ENCODE peak calls at places on chromosomes 3 and 15, in five cellular contexts. B, E, I, T and Q are unnamed samples.

GRCh38 chr3:377158-377561 is 180.6 kb downstream of the CHL1 start:
- DNase-seq in B (no peak), E (no peak), I (no peak), T (no peak), Q (peak)

GRCh38 chr15:35757790-35758189 is 211.8 kb upstream of the DPH6 start:
- DNase-seq in B (no peak), E (no peak), I (no peak), T (no peak), Q (no peak)

GRCh38 chr3:167876603-167877325 is 141.2 kb downstream of the SERPINI1 start:
- DNase-seq in B (no peak), E (no peak), I (no peak), T (peak), Q (peak)

GRCh38 chr3:156837130-156837529 is 11.0 kb downstream of the LEKR1 start:
- DNase-seq in B (no peak), E (no peak), I (no peak), T (no peak), Q (no peak)

GRCh38 chr3:183487896-183488295 is 59.5 kb upstream of the MCF2L2 start:
- DNase-seq in B (no peak), E (no peak), I (no peak), T (no peak), Q (no peak)

GRCh38 chr3:86995537-86995936 is 4.6 kb upstream of the VGLL3 start:
- DNase-seq in B (no peak), E (no peak), I (peak), T (no peak), Q (no peak)

GRCh38 chr15:39595621-39596221 is 14.8 kb downstream of the THBS1 start:
- DNase-seq in B (no peak), E (no peak), I (no peak), T (no peak), Q (no peak)

GRCh38 chr15:61182955-61183354 is 46.1 kb downstream of the RORA start:
- DNase-seq in B (no peak), E (no peak), I (no peak), T (no peak), Q (no peak)

GRCh38 chr3:194112120-194113106 is 23.5 kb upstream of the HES1 start:
- DNase-seq in B (no peak), E (no peak), I (no peak), T (no peak), Q (no peak)

GRCh38 chr3:112115161-112115739 is 17.8 kb downstream of the GCSAM start:
- DNase-seq in B (no peak), E (no peak), I (no peak), T (no peak), Q (no peak)

GRCh38 chr3:112847692-112848091 is 1.0 kb upstream of the CD200R1L start:
- DNase-seq in B (no peak), E (no peak), I (no peak), T (no peak), Q (no peak)

GRCh38 chr3:112056451-112056929 is 22.0 kb downstream of the TMPRSS7 start:
- DNase-seq in B (no peak), E (no peak), I (no peak), T (no peak), Q (no peak)

GRCh38 chr15:31484369-31484951 is 157.8 kb downstream of the KLF13 start:
- DNase-seq in B (peak), E (no peak), I (no peak), T (no peak), Q (no peak)

DNA sequence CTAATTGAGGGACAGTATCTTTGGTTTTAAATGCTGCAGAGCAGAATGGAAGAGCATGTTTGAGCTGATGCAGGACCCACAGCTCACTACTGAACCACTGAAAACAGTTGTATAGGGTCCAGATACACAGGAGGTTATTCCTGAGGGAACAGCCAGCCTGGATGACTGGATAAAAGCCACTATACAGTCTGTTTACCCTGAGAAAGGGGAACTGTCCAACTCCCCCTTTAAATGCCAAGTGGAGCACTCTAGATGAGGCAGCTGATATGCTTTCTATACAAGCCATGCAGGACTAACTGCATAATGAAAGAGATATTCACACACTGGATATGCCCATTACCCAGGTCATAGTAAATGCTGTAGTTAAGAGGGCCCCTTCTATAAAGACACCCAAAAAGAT is 138.6 kb downstream of the IMPG2 start:
- DNase-seq in B (no peak), E (no peak), I (no peak), T (no peak), Q (no peak)
- TF ChIP-seq POLR2A in B (no peak), E (no peak), I (no peak), T (no peak), Q (no peak)

DNA sequence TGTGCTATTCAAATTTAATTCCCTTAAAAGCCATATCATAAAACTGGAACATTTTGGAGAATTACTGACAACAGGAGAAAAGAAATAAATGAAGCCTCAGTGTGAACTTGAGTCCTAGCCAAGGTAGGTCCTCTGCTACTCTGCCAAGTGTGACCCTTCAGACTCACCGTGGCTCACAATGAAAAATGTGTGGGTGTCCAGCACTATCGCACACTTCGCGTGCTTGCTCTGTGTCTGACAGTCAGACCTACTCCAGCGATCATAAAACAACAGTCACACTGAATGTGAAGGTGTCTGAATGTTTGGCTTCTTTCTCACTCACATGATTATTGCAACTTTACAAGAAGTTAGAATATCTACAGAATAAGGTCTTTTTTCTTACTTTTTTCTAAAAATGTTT is 65.8 kb upstream of the TRA2B start:
- DNase-seq in B (peak), E (no peak), I (no peak), T (no peak), Q (no peak)
- TF ChIP-seq POLR2A in B (no peak), E (no peak), I (no peak), T (no peak), Q (no peak)

GRCh38 chr3:52533623-52534280 is at the start of gene NT5DC2:
- DNase-seq in B (peak), E (peak), I (peak), T (peak), Q (peak)
- TF ChIP-seq POLR2A in B (no peak), E (peak), I (no peak), T (no peak), Q (no peak)

DNA sequence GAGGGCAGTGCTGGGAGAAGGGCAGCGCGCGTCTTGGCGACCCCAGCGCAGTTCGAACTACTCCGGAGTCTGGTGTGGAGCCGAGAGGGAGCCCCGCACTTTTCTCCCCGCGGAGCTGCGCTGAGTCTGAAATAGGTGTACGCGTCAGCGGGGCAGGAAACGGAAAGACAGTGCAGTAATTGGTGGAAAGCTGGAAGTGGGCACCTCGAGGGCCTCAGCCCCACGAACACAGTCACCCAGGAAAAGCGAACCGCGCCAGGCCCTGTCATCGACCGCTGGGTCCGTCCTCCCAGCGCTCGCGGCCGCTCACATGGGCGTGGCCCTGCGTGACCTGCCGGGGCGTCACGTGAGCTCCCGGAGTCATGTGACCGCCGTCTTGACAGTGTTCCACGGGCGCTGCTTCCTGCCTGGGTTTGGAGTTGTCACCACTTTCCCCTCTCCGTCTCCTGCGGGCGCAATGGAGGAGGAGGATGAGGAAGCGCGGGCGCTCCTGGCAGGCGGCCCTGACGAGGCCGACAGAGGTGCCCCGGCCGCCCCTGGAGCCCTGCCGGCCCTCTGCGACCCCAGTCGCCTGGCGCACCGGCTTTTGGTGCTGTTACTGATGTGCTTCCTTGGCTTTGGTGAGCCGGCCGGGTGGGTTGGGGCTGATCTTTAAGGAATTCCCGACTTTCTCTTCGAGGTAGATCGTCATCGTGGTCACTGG is at the start of gene MFSD1:
- DNase-seq in B (peak), E (peak), I (peak), T (peak), Q (peak)
- TF ChIP-seq POLR2A in B (no peak), E (peak), I (peak), T (peak), Q (peak)